ENCODE peak calls at places on chromosomes 11 and 22, in four cellular contexts. X is Peyer's patch, F is left lung, Z is fibroblast of lung. Y is an unnamed sample.

GRCh38 chr11:47716692-47717091 is 1.5 kb upstream of the AGBL2 start:
- DNase-seq in Z (no peak), F (no peak), X (no peak), Y (no peak)

GRCh38 chr22:43826142-43827093 is 14.3 kb upstream of the EFCAB6 start:
- DNase-seq in Z (peak; percentile 82), F (no peak), X (no peak), Y (peak; percentile 27)

GRCh38 chr22:49328076-49328475 is 499.6 kb downstream of the BRD1 start:
- DNase-seq in Z (no peak), F (no peak), X (no peak), Y (no peak)

GRCh38 chr22:27217154-27217553 is 559.8 kb downstream of the MIAT start:
- DNase-seq in F (no peak), X (no peak), Z (no peak), Y (no peak)

GRCh38 chr22:49418943-49419342 is 408.7 kb downstream of the BRD1 start:
- DNase-seq in F (no peak), Z (no peak), X (no peak), Y (no peak)

GRCh38 chr11:69958308-69958707 is 119.8 kb upstream of the ANO1 start:
- DNase-seq in X (no peak), F (no peak), Z (peak; percentile 91), Y (no peak)

GRCh38 chr22:36454916-36455570 is 26.4 kb downstream of the TXN2 start:
- DNase-seq in X (peak; percentile 99), Z (peak; percentile 93), F (peak; percentile 99), Y (no peak)

GRCh38 chr22:22030493-22031182 is 48.1 kb upstream of the TOP3B start:
- DNase-seq in F (no peak), X (peak; percentile 76), Z (no peak), Y (no peak)

GRCh38 chr11:1048375-1049070 is 12.0 kb upstream of the MUC6 start:
- DNase-seq in F (no peak), X (no peak), Z (no peak), Y (no peak)

GRCh38 chr22:26426924-26427323 is 2.1 kb upstream of the ASPHD2 start:
- DNase-seq in F (no peak), X (no peak), Z (no peak), Y (no peak)

GRCh38 chr22:21446827-21447690 is 20.1 kb upstream of the TMEM191C start:
- DNase-seq in F (peak; percentile 72), X (no peak), Z (no peak), Y (no peak)

GRCh38 chr22:41636467-41636866 is 15.4 kb downstream of the XRCC6 start:
- DNase-seq in Z (peak; percentile 60), F (no peak), X (no peak), Y (no peak)

GRCh38 chr22:17637490-17638181 is 921 bp upstream of the BCL2L13 start:
- DNase-seq in F (no peak), Z (no peak), X (no peak), Y (no peak)

GRCh38 chr22:48592931-48593330 is 1234.7 kb downstream of the BRD1 start:
- DNase-seq in X (no peak), F (no peak), Z (no peak), Y (no peak)

GRCh38 chr22:19187716-19188563 is 9.4 kb upstream of the SLC25A1 start:
- DNase-seq in Z (no peak), F (no peak), X (no peak), Y (no peak)

GRCh38 chr11:134916421-134916820 is 504.4 kb upstream of the B3GAT1 start:
- DNase-seq in Z (no peak), F (no peak), X (no peak), Y (no peak)

GRCh38 chr11:17699157-17700114 is 19.9 kb upstream of the MYOD1 start:
- DNase-seq in Z (peak; percentile 43), F (no peak), X (no peak), Y (no peak)

GRCh38 chr11:12829536-12830314 is 155.5 kb downstream of the TEAD1 start:
- DNase-seq in Z (no peak), X (no peak), F (no peak), Y (no peak)

GRCh38 chr22:38282397-38282796 is 9.6 kb upstream of the TMEM184B start:
- DNase-seq in F (no peak), X (no peak), Z (peak; percentile 53), Y (no peak)

GRCh38 chr11:65928667-65929066 is 9.4 kb downstream of the DRAP1 start:
- DNase-seq in F (no peak), Z (no peak), X (no peak), Y (no peak)
- H3K27ac ChIP-seq in F (no peak overlapping the region), Z (no peak overlapping the region), X (peak overlapping the region; percentile 83), Y (no peak overlapping the region)

DNA sequence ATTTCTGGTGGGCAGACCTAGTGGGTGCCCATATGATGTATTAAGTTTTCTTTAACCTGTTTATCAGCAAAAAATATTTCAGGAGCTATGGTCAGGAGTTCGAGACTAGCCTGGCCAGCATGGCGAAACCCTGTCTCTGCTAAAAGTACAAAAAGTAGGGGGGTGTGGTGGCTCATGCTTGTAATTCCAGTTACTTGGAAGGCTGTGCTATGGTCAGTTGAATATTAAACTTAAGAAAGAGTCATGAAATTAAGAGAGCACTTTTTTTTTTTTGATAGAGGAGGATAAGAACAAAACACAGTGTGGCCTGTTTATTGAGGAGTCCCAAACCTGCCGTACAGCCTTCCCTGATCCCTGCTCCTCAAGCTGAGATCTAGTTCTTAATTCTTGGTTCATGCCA is 29.8 kb downstream of the OR6Q1 start:
- DNase-seq in F (no peak), X (no peak), Z (peak; percentile 24), Y (no peak)
- H3K27ac ChIP-seq in F (no peak overlapping the region), X (no peak overlapping the region), Z (no peak overlapping the region), Y (peak overlapping the region; percentile 95)

GRCh38 chr11:2096919-2097301 is 42.3 kb downstream of the IGF2 start:
- DNase-seq in X (no peak), F (peak; percentile 73), Z (no peak), Y (no peak)

GRCh38 chr11:2095198-2095520 is 44.0 kb downstream of the IGF2 start:
- DNase-seq in Z (no peak), F (peak; percentile 54), X (no peak), Y (no peak)

GRCh38 chr11:2097356-2097997 is 41.7 kb downstream of the IGF2 start:
- DNase-seq in Z (peak; percentile 76), F (peak; percentile 80), X (no peak), Y (no peak)

GRCh38 chr11:2095542-2095941 is 43.6 kb downstream of the IGF2 start:
- DNase-seq in X (no peak), Z (no peak), F (peak; percentile 39), Y (no peak)

DNA sequence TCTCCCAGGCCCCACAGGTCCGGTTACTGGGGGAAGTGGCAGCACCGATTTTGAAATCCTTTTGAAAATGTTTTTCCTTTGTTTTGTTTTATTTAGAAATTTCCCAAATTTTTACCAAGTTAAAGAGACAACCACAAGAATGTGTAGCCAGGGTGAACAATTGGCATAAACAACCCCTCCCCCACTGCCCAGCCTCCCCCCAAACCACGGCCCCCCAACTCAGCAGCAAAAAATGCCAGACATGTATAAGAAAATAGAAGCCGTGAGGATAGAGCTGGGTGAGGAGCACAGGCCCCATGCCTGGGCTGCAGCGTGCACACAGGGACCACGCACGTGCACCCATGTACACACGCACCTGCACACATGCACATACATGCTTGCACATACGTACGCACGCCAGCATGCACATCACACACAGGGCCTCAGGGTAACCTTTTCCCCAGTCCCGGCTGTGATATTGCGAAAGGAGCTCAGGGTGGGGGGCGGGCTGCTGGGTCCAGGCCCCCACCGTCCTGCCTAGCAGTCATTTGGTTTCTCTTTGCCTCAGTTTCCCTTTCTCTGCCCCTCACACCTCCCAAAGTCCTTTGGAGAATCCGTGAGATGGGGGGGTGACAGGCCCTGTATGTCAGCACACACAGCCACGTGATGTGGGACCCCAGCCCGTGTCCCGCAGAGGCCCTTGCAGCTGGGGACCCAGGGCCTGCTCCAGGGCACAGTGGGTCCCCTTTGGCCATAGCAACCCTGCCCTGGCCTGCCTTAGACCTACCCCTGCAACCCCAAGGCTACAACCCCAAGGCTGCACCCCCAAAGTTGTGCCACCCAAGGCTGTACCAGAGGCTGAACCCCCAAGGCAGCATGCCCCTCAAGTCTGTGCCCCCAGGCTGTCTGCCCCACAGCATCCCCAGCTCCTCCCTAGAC is 42.9 kb downstream of the IGF2 start:
- DNase-seq in F (peak; percentile 34), X (no peak), Z (peak; percentile 73), Y (no peak)
- H3K27ac ChIP-seq in F (no peak overlapping the region), X (peak overlapping the region; percentile 49), Z (peak overlapping the region; percentile 61), Y (no peak overlapping the region)

DNA sequence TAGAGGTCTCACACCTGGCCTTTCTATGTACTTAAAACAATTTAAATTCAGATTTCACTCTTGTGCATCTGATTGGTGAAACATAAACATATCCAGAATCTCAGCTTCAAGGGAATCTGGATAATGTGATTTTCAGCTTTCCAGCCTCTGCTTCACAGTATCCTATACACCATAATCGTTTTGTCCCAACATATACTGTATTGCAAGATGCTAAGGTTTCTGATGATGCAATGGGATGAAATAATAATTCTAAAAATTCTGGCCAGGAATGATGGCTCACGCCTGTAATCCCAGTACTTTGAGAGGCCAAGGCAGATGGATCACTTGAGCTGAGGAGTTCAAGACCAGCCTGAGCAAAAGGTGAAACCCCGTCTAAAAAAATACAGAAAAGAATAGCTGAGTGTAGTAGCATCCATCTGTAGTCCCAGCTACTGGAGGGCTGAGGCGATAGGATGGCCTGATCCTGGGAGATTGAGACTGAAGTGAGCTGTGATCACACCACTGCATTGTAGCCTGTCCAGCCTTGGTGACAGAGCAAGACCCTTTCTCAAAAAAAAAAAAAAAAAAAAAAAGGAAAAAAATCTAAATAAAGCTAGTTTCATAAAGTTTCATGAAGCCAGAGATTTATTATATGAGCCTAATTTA is 41.0 kb upstream of the CTSC start:
- DNase-seq in F (no peak), X (no peak), Z (no peak), Y (no peak)
- H3K27ac ChIP-seq in F (no peak overlapping the region), X (no peak overlapping the region), Z (no peak overlapping the region), Y (no peak overlapping the region)

GRCh38 chr11:66073669-66074068 is 3.6 kb downstream of the PACS1 start:
- DNase-seq in F (no peak), X (peak; percentile 13), Z (no peak), Y (no peak)
- H3K27ac ChIP-seq in F (no peak overlapping the region), X (no peak overlapping the region), Z (no peak overlapping the region), Y (no peak overlapping the region)

DNA sequence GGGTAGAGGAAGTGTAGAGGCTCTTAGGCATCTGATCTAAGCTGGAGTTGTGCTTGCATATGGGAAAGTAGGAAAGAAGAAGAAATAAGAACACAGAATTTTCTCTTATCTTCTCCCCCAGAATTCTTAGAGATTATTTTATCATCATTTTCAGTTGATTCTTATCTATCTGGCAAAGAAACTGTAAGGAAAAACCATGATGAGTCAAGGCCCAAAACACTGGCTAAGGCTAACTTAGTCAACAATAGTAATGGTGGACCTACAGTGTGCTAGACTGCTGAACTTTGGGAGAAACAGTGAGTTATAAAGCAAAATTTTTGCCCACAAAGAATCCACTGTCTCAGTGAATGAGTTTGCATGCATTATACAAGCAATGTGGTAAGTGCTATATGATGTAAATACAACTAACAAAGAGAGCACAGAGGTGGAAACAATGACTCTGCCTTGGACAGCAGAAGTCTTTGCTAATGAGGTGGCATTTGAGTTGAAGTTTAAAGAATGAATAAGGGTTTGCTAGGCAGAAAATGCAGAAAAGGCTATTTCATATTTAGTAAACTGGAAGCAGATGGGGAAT is 344.5 kb upstream of the PLET1 start:
- DNase-seq in Z (peak; percentile 83), F (no peak), X (no peak), Y (no peak)
- H3K27ac ChIP-seq in Z (no peak overlapping the region), F (no peak overlapping the region), X (no peak overlapping the region), Y (no peak overlapping the region)

GRCh38 chr22:46451741-46452140 is 85.7 kb downstream of the CELSR1 start:
- DNase-seq in F (peak; percentile 54), X (no peak), Z (no peak), Y (no peak)

GRCh38 chr22:46453829-46454220 is 83.6 kb downstream of the CELSR1 start:
- DNase-seq in X (no peak), F (no peak), Z (no peak), Y (no peak)

GRCh38 chr22:46454233-46454909 is 83.0 kb downstream of the CELSR1 start:
- DNase-seq in X (no peak), F (peak; percentile 66), Z (no peak), Y (no peak)

GRCh38 chr22:46452195-46453005 is 85.0 kb downstream of the CELSR1 start:
- DNase-seq in F (peak; percentile 54), Z (no peak), X (no peak), Y (no peak)

GRCh38 chr22:46453006-46453828 is 84.2 kb downstream of the CELSR1 start:
- DNase-seq in Z (no peak), X (no peak), F (peak; percentile 73), Y (peak; percentile 45)
- H3K27ac ChIP-seq in Z (no peak overlapping the region), X (no peak overlapping the region), F (no peak overlapping the region), Y (peak overlapping the region; percentile 79)

Y was measured in epithelial cell of prostate.